ENCODE peak calls at places on chromosomes 1 and 21, in four cellular contexts. M is GM12878, W is K562, I is H1. V is an unnamed sample.

GRCh38 chr1:204506091-204506968 is 9.9 kb upstream of the MDM4 start:
- DNase-seq in M (peak), W (peak), I (peak), V (peak)

GRCh38 chr21:29078884-29079765 is 5.7 kb upstream of the CCT8 start:
- DNase-seq in M (peak), W (no peak), I (no peak), V (no peak)

GRCh38 chr1:24387636-24388035 is 25.9 kb downstream of the STPG1 start:
- DNase-seq in M (no peak), W (no peak), I (no peak), V (no peak)

GRCh38 chr1:201404722-201405483 is 5.8 kb upstream of the LAD1 start:
- DNase-seq in M (no peak), W (no peak), I (no peak), V (no peak)

GRCh38 chr21:34023691-34024381 is 49.5 kb upstream of the MRPS6 start:
- DNase-seq in M (no peak), W (no peak), I (no peak), V (no peak)

GRCh38 chr1:223776075-223776814 is 63.9 kb downstream of the CAPN2 start:
- DNase-seq in M (no peak), W (peak), I (no peak), V (no peak)

GRCh38 chr1:227729881-227730629 is 5.0 kb downstream of the JMJD4 start:
- DNase-seq in M (no peak), W (peak), I (peak), V (peak)

GRCh38 chr1:31793086-31793485 is 22.7 kb downstream of the SPOCD1 start:
- DNase-seq in M (no peak), W (no peak), I (no peak), V (no peak)

GRCh38 chr1:33624991-33625870 is 152.8 kb downstream of the ZSCAN20 start:
- DNase-seq in M (no peak), W (peak), I (no peak), V (peak)

GRCh38 chr1:165793951-165794350 is 25.3 kb upstream of the TMCO1 start:
- DNase-seq in M (no peak), W (no peak), I (no peak), V (no peak)

GRCh38 chr1:94622757-94623156 is 81.2 kb upstream of the F3 start:
- DNase-seq in M (no peak), W (no peak), I (no peak), V (no peak)

GRCh38 chr1:92708368-92708950 is 76.4 kb downstream of the EVI5 start:
- DNase-seq in M (no peak), W (no peak), I (no peak), V (no peak)

GRCh38 chr1:55051169-55051568 is 11.8 kb downstream of the PCSK9 start:
- DNase-seq in M (no peak), W (no peak), I (no peak), V (no peak)

GRCh38 chr21:29279531-29279930 is 19.2 kb upstream of the BACH1 start:
- DNase-seq in M (no peak), W (no peak), I (no peak), V (no peak)

GRCh38 chr1:154469844-154470417 is 32.1 kb upstream of the TDRD10 start:
- DNase-seq in M (no peak), W (no peak), I (no peak), V (peak)

GRCh38 chr1:157101196-157101595 is 1.6 kb upstream of the ETV3L start:
- DNase-seq in M (no peak), W (no peak), I (no peak), V (no peak)

GRCh38 chr1:39044762-39045161 is 18.6 kb downstream of the NDUFS5 start:
- DNase-seq in M (no peak), W (peak), I (no peak), V (no peak)

GRCh38 chr1:215878843-215879242 is 311.7 kb downstream of the KCTD3 start:
- DNase-seq in M (peak), W (no peak), I (no peak), V (no peak)

GRCh38 chr1:93750946-93751345 is 69.3 kb upstream of the BCAR3 start:
- DNase-seq in M (no peak), W (no peak), I (no peak), V (no peak)

GRCh38 chr1:161229896-161230295 is 4.0 kb downstream of the TOMM40L start:
- DNase-seq in M (no peak), W (no peak), I (no peak), V (no peak)

GRCh38 chr1:33329600-33330305 is 8.9 kb upstream of the A3GALT2 start:
- DNase-seq in M (no peak), W (no peak), I (no peak), V (no peak)

GRCh38 chr1:234925440-234926251 is 203.0 kb downstream of the TOMM20 start:
- DNase-seq in M (peak), W (no peak), I (peak), V (peak)

GRCh38 chr1:169348356-169349036 is 19.1 kb downstream of the NME7 start:
- DNase-seq in M (peak), W (no peak), I (no peak), V (peak)

GRCh38 chr1:41268154-41268770 is 26.2 kb upstream of the SCMH1 start:
- DNase-seq in M (no peak), W (peak), I (peak), V (peak)

GRCh38 chr21:44664691-44665090 is 2.0 kb downstream of the KRTAP12-2 start:
- DNase-seq in M (no peak), W (no peak), I (no peak), V (no peak)

GRCh38 chr1:151003175-151003574 is 3.5 kb downstream of the MINDY1 start:
- DNase-seq in M (no peak), W (no peak), I (no peak), V (no peak)

GRCh38 chr1:222554177-222554576 is 6.3 kb upstream of the HHIPL2 start:
- DNase-seq in M (no peak), W (no peak), I (no peak), V (no peak)

GRCh38 chr1:28415246-28415645 is 45.7 kb downstream of the PHACTR4 start:
- DNase-seq in M (no peak), W (no peak), I (no peak), V (no peak)

GRCh38 chr1:161382214-161383019 is 14.7 kb upstream of the CFAP126 start:
- DNase-seq in M (no peak), W (peak), I (no peak), V (peak)

GRCh38 chr21:37536616-37537278 is 170.2 kb downstream of the DYRK1A start:
- DNase-seq in M (no peak), W (peak), I (no peak), V (no peak)

GRCh38 chr1:18900303-18900841 is 2.0 kb downstream of the ALDH4A1 start:
- DNase-seq in M (no peak), W (no peak), I (no peak), V (peak)

GRCh38 chr1:31615414-31615813 is 2.1 kb upstream of the HCRTR1 start:
- DNase-seq in M (no peak), W (no peak), I (no peak), V (no peak)

GRCh38 chr1:234531181-234532132 is 52.5 kb upstream of the TARBP1 start:
- DNase-seq in M (no peak), W (no peak), I (no peak), V (no peak)

GRCh38 chr1:151436985-151437384 is 22.3 kb downstream of the POGZ start:
- DNase-seq in M (no peak), W (no peak), I (no peak), V (no peak)

GRCh38 chr21:46050651-46051378 is 47.1 kb upstream of the COL6A2 start:
- DNase-seq in M (no peak), W (no peak), I (no peak), V (no peak)

GRCh38 chr1:91630803-91631202 is 130.2 kb downstream of the CDC7 start:
- DNase-seq in M (no peak), W (no peak), I (no peak), V (no peak)

GRCh38 chr1:226827458-226827857 is 43.0 kb upstream of the PSEN2 start:
- DNase-seq in M (no peak), W (peak), I (no peak), V (no peak)

GRCh38 chr1:197776348-197777082 is 1.2 kb upstream of the DENND1B start:
- DNase-seq in M (no peak), W (no peak), I (no peak), V (no peak)

GRCh38 chr1:62012821-62013220 is 181.8 kb upstream of the L1TD1 start:
- DNase-seq in M (no peak), W (no peak), I (no peak), V (no peak)

GRCh38 chr1:36948147-36948546 is 86.2 kb downstream of the GRIK3 start:
- DNase-seq in M (no peak), W (no peak), I (no peak), V (no peak)

GRCh38 chr1:36950588-36950987 is 83.7 kb downstream of the GRIK3 start:
- DNase-seq in M (peak), W (no peak), I (no peak), V (no peak)

GRCh38 chr1:36951761-36952160 is 82.6 kb downstream of the GRIK3 start:
- DNase-seq in M (no peak), W (no peak), I (no peak), V (no peak)

GRCh38 chr1:36948606-36949005 is 85.7 kb downstream of the GRIK3 start:
- DNase-seq in M (no peak), W (no peak), I (no peak), V (no peak)

DNA sequence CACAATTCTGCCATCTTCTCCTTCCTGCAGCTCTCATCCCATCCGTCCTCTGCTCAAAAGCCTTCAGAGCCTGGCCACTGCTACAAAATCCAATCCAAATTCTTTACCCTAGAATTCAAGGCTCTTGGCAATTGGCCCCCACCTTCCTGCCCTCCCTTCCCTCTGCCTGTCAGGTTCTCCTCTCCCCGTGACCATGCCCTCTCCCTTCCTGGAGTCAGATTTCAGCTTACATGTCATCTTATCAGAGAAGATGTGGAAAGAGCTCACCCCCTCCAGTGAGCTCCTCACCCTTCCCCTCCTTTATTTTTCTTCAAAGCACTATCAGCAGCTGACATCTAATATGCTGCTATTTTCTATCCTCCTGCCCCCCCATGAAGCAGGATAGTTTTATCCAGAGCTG is 86.9 kb downstream of the GRIK3 start:
- DNase-seq in M (no peak), W (no peak), I (no peak), V (no peak)
- TF ChIP-seq ZNF274 in M (no peak), W (no peak), I (no peak), V (no peak)

GRCh38 chr1:52348704-52349301 is 17.2 kb downstream of the CC2D1B start:
- DNase-seq in M (no peak), W (peak), I (peak), V (no peak)
- TF ChIP-seq USF2 in M (no peak), W (no peak), I (no peak), V (no peak)

GRCh38 chr1:53350853-53351767 is 23.2 kb upstream of the LRP8 start:
- DNase-seq in M (no peak), W (no peak), I (no peak), V (no peak)

GRCh38 chr1:53348491-53349368 is 20.9 kb upstream of the LRP8 start:
- DNase-seq in M (no peak), W (no peak), I (no peak), V (no peak)

GRCh38 chr1:53352576-53352975 is 24.7 kb upstream of the LRP8 start:
- DNase-seq in M (no peak), W (no peak), I (no peak), V (no peak)

GRCh38 chr1:53349369-53349705 is 21.5 kb upstream of the LRP8 start:
- DNase-seq in M (no peak), W (no peak), I (no peak), V (no peak)

DNA sequence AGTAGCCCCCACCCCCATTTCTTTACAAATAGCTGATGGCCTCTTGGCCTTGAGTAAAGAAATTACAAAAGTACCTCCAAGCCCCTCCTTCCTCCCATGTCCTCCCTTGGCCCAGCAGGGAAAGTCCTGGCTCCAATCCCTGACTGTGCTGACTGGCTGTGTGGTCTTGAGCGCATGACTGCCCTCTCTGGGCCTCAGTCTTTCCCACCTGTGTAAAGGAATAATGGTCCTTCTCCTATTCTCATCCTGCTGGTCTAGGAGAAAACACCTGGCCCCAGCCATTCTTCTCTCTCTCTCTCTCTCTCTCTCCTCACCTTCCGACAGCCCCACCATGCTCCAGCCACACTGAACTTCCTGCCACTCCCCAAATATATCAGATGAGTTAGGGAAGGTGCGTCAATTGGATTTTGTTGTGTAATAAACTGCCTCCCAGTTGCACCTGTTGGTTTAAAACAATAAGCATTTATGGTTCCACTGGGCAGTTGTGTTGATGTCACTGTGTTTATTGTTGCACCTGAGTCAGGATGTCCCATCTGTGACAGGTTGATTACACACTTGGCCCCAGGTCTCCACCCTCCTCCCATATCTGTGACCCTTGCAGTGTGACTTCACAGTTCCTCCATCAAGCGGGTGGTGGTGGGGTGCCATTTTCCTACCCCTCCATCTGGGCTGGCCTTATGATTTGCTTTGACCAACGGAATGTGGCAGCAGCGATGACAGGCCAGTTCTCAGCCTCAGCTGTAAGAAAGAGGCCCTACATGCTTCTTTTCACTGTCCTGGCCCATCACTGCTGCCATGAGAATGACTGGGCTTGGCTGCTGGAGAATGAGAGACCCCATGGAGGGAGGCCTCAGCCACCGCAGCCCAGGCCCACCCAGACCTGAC is 22.3 kb upstream of the LRP8 start:
- DNase-seq in M (no peak), W (no peak), I (no peak), V (no peak)
- TF ChIP-seq ZNF274 in M (no peak), W (no peak), I (no peak), V (no peak)

GRCh38 chr1:172380441-172381244 is 39.8 kb upstream of the C1orf105 start:
- DNase-seq in M (no peak), W (no peak), I (no peak), V (no peak)

GRCh38 chr1:172382949-172383348 is 37.5 kb upstream of the C1orf105 start:
- DNase-seq in M (no peak), W (no peak), I (no peak), V (no peak)

GRCh38 chr1:172383541-172383940 is 36.9 kb upstream of the C1orf105 start:
- DNase-seq in M (no peak), W (no peak), I (no peak), V (no peak)

GRCh38 chr1:172381981-172382380 is 38.5 kb upstream of the C1orf105 start:
- DNase-seq in M (no peak), W (no peak), I (no peak), V (no peak)

DNA sequence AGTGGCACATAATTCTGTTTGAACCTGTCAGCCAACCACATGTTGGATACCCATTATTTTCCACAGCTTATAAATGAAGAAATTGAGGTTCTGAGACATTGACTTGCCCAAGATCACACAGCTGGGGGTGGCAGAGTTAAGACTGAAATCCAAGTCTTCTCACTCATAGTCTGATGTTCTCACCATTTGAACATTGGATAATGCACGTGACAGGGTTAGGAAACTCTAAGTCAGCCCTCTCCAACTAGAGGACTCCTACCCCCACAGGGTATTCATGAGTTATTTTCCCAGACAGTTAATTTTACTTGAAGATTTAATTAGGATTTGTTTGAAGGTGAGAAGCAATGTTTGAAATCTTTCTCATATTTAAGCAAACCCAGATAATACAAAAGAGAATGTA is 38.1 kb upstream of the C1orf105 start:
- DNase-seq in M (no peak), W (no peak), I (no peak), V (no peak)
- TF ChIP-seq USF2 in M (no peak), W (no peak), I (no peak), V (no peak)

GRCh38 chr1:158147396-158148353 is 33.0 kb upstream of the CD1D start:
- DNase-seq in M (no peak), W (no peak), I (no peak), V (no peak)

GRCh38 chr1:158148458-158148857 is 32.2 kb upstream of the CD1D start:
- DNase-seq in M (no peak), W (no peak), I (no peak), V (no peak)

GRCh38 chr1:158146739-158147138 is 34.0 kb upstream of the CD1D start:
- DNase-seq in M (no peak), W (no peak), I (no peak), V (no peak)

GRCh38 chr1:158146165-158146564 is 34.5 kb upstream of the CD1D start:
- DNase-seq in M (no peak), W (peak), I (no peak), V (no peak)

GRCh38 chr1:158145173-158145719 is 35.4 kb upstream of the CD1D start:
- DNase-seq in M (no peak), W (no peak), I (no peak), V (no peak)
- TF ChIP-seq ZNF274 in M (no peak), W (no peak), I (no peak), V (no peak)

GRCh38 chr1:159946242-159947187 is 1.1 kb upstream of the IGSF9 start:
- DNase-seq in M (no peak), W (no peak), I (no peak), V (no peak)
- TF ChIP-seq USF2 in M (no peak), W (no peak), I (no peak), V (no peak)

GRCh38 chr1:14113841-14114567 is 414.0 kb downstream of the PRDM2 start:
- DNase-seq in M (no peak), W (peak), I (peak), V (no peak)
- TF ChIP-seq ZNF274 in M (no peak), W (no peak), I (no peak), V (no peak)

GRCh38 chr21:18478513-18478912 is 74.9 kb upstream of the TMPRSS15 start:
- DNase-seq in M (no peak), W (no peak), I (no peak), V (no peak)

GRCh38 chr21:18477059-18477458 is 73.5 kb upstream of the TMPRSS15 start:
- DNase-seq in M (no peak), W (no peak), I (no peak), V (no peak)
- TF ChIP-seq USF2 in M (no peak), W (no peak), I (no peak), V (no peak)

DNA sequence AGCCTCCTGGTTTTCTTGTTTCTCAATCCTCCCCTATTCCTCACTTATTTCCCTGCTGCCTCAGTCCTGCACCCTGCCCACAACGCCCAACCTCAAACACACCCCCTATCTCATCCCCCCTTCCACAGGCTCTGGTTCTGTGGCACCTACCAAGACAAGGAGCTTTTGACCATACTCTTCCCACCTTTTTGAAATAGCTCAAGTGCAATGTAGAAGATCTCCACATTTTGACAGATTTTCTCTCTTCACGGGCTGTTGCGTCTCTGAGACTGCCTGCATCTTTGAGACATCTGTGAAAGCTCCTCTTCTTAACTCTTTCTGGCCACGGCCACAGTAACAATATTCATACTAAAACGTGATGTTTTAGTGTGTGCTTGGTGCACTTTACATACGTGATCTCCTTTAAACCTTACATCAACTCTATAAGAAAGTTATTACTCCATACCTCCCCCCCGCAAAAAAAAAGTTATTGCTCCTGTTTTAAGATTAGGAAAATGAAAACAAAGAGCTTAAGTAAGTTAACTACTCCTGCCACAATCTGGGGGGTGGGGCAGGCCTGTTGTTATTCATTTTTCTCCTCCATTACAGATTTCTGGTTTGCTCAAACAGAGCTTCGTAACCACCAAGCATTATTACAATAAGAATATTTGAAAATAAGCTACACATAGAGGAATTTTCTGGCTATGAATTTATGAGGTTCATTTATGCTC is 1.8 kb upstream of the SERBP1 start:
- DNase-seq in M (no peak), W (peak), I (no peak), V (no peak)
- TF ChIP-seq ZNF274 in M (no peak), W (no peak), I (no peak), V (no peak)

GRCh38 chr1:218383681-218384080 is 38.5 kb downstream of the TGFB2 start:
- DNase-seq in M (no peak), W (no peak), I (no peak), V (no peak)

GRCh38 chr1:218382261-218382660 is 37.1 kb downstream of the TGFB2 start:
- DNase-seq in M (no peak), W (no peak), I (no peak), V (no peak)

GRCh38 chr1:218383051-218383450 is 37.9 kb downstream of the TGFB2 start:
- DNase-seq in M (no peak), W (no peak), I (no peak), V (no peak)

GRCh38 chr1:218380125-218380977 is 35.2 kb downstream of the TGFB2 start:
- DNase-seq in M (no peak), W (no peak), I (no peak), V (peak)

GRCh38 chr1:218384576-218384975 is 39.4 kb downstream of the TGFB2 start:
- DNase-seq in M (no peak), W (no peak), I (no peak), V (no peak)
- TF ChIP-seq USF2 in M (no peak), W (no peak), I (no peak), V (no peak)